ENCODE peak calls at places on chromosomes 11 and 22, in six cellular contexts. O is heart left ventricle, N is GM23248, T is sigmoid colon, J is endothelial cell of umbilical vein, Z is breast epithelium. S is an unnamed sample.

GRCh38 chr11:60880635-60881282 is 13.4 kb downstream of the ZP1 start:
- DNase-seq in Z (no peak), T (no peak), J (no peak), N (no peak), O (no peak), S (no peak)

GRCh38 chr22:39092111-39092867 is 4.8 kb upstream of the APOBEC3H start:
- DNase-seq in O (no peak), J (no peak), T (no peak), N (no peak), Z (no peak), S (no peak)

GRCh38 chr11:127445476-127445875 is 444.9 kb upstream of the KIRREL3 start:
- DNase-seq in O (no peak), N (no peak), Z (no peak), J (no peak), T (no peak), S (no peak)

GRCh38 chr22:43435851-43436535 is 24.2 kb downstream of the MPPED1 start:
- DNase-seq in O (no peak), T (no peak), Z (peak; percentile 25), J (no peak), N (no peak), S (no peak)

GRCh38 chr11:111422494-111423249 is 43.6 kb upstream of the POU2AF1 start:
- DNase-seq in O (peak; percentile 32), N (peak; percentile 62), T (peak; percentile 76), J (no peak), Z (no peak), S (no peak)

GRCh38 chr11:116454020-116454645 is 318.7 kb downstream of the BUD13 start:
- DNase-seq in N (peak; percentile 68), J (peak; percentile 65), O (peak; percentile 28), Z (peak; percentile 19), T (peak; percentile 75), S (no peak)

GRCh38 chr11:10450451-10451398 is 4.3 kb upstream of the AMPD3 start:
- DNase-seq in T (no peak), Z (peak; percentile 33), O (no peak), J (no peak), N (peak; percentile 45), S (no peak)

GRCh38 chr22:37609240-37610152 is 862 bp downstream of the GGA1 start:
- DNase-seq in O (no peak), Z (no peak), N (peak; percentile 67), J (no peak), T (no peak), S (no peak)

GRCh38 chr22:27851974-27852713 is 50.6 kb upstream of the MN1 start:
- DNase-seq in N (peak; percentile 37), Z (no peak), J (no peak), T (peak; percentile 34), O (no peak), S (no peak)

GRCh38 chr11:112656772-112657428 is 304.3 kb upstream of the NCAM1 start:
- DNase-seq in O (no peak), N (peak; percentile 93), J (no peak), Z (no peak), T (no peak), S (no peak)

GRCh38 chr11:34558673-34559072 is 45.1 kb upstream of the ELF5 start:
- DNase-seq in J (no peak), T (no peak), N (peak; percentile 4), Z (peak; percentile 58), O (no peak), S (no peak)

GRCh38 chr11:92791886-92792285 is 177.6 kb upstream of the MTNR1B start:
- DNase-seq in Z (no peak), T (no peak), J (no peak), N (no peak), O (no peak), S (no peak)

GRCh38 chr11:26021026-26021425 is 310.9 kb upstream of the ANO3 start:
- DNase-seq in J (no peak), T (no peak), N (no peak), O (no peak), Z (no peak), S (no peak)

GRCh38 chr11:45468265-45468856 is 182.2 kb upstream of the SYT13 start:
- DNase-seq in O (no peak), N (no peak), T (no peak), J (peak; percentile 6), Z (no peak), S (no peak)

GRCh38 chr22:49763696-49764095 is 64.0 kb downstream of the BRD1 start:
- DNase-seq in O (no peak), J (no peak), T (peak; percentile 50), Z (no peak), N (no peak), S (no peak)

GRCh38 chr11:127063191-127063590 is 62.6 kb upstream of the KIRREL3 start:
- DNase-seq in Z (no peak), T (no peak), N (peak; percentile 71), J (no peak), O (no peak), S (no peak)

GRCh38 chr11:114348200-114349191 is 51.8 kb downstream of the C11orf71 start:
- DNase-seq in N (peak; percentile 74), O (peak; percentile 25), T (no peak), J (peak; percentile 75), Z (no peak), S (no peak)

GRCh38 chr11:111469200-111469599 is 43.0 kb downstream of the BTG4 start:
- DNase-seq in Z (no peak), N (peak; percentile 14), O (no peak), T (no peak), J (no peak), S (no peak)

GRCh38 chr11:86787018-86787417 is 13.3 kb upstream of the PRSS23 start:
- DNase-seq in Z (no peak), O (no peak), N (no peak), T (no peak), J (no peak), S (no peak)

GRCh38 chr22:25360891-25361645 is 141.6 kb downstream of the CRYBB2 start:
- DNase-seq in N (no peak), Z (no peak), J (no peak), O (no peak), T (peak; percentile 45), S (no peak)

GRCh38 chr11:128291835-128292234 is 295.5 kb downstream of the ETS1 start:
- DNase-seq in N (no peak), Z (no peak), O (no peak), J (no peak), T (no peak), S (no peak)

GRCh38 chr22:45785458-45785857 is 113.8 kb downstream of the ATXN10 start:
- DNase-seq in O (no peak), Z (no peak), T (no peak), N (peak; percentile 54), J (no peak), S (no peak)

GRCh38 chr22:47627561-47628253 is 865.3 kb downstream of the TBC1D22A start:
- DNase-seq in J (no peak), N (no peak), Z (no peak), T (no peak), O (no peak), S (no peak)

GRCh38 chr11:134332189-134332631 is 422 bp downstream of the GLB1L2 start:
- DNase-seq in O (no peak), T (peak; percentile 74), Z (no peak), J (no peak), N (no peak), S (no peak)

GRCh38 chr11:66280428-66280827 is 2.5 kb downstream of the CNIH2 start:
- DNase-seq in J (no peak), N (no peak), T (no peak), Z (no peak), O (no peak), S (no peak)

GRCh38 chr11:65944191-65944590 is 1.1 kb upstream of the TSGA10IP start:
- DNase-seq in J (no peak), T (no peak), Z (no peak), O (no peak), N (no peak), S (no peak)

GRCh38 chr22:45502215-45503070 is at the start of gene FBLN1:
- DNase-seq in J (no peak), O (peak; percentile 55), Z (no peak), T (no peak), N (peak; percentile 69), S (no peak)

GRCh38 chr11:75236062-75236461 is 4.5 kb upstream of the TPBGL start:
- DNase-seq in T (no peak), Z (no peak), J (no peak), N (no peak), O (no peak), S (no peak)

GRCh38 chr11:75597636-75598035 is 35.6 kb downstream of the SERPINH1 start:
- DNase-seq in T (no peak), Z (no peak), O (no peak), N (peak; percentile 36), J (peak; percentile 41), S (no peak)

DNA sequence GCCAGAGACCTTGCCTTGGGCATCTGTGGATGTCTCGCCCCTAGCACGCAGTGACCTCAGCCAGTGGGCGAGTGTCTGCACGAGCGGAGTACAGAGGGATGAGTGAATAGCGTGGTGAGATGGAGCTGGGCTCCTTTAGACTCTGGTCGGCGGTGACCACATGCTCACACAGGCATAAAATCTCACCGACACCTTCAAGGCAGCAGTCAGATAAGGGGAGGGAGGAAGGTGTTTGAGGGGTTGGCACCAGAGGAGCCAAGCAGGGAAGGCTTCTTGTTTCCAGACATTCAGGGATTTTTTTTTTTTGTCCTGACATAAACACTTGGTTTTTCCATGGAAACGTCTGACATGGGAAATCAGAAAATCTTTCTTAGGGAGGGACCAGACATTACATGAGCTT is 35.8 kb downstream of the GRIK4 start:
- DNase-seq in N (peak; percentile 74), Z (no peak), T (no peak), O (no peak), J (no peak), S (no peak)
- H3K27ac ChIP-seq in N (peak overlapping the region; percentile 94), Z (peak overlapping the region; percentile 40), T (peak overlapping the region; percentile 56), O (peak overlapping the region; percentile 82), J (no peak overlapping the region), S (peak overlapping the region; percentile 83)

GRCh38 chr11:1556278-1557167 is 15.5 kb downstream of the DUSP8 start:
- DNase-seq in N (no peak), Z (no peak), O (no peak), J (no peak), T (no peak), S (no peak)
- H3K4me1 ChIP-seq in N (peaks cover 13% of the 10 kb centered on the region), Z (peaks cover 9% of the 10 kb centered on the region), O (peaks cover 37% of the 10 kb centered on the region), J (no peaks in the 10 kb centered on the region), T (no peaks in the 10 kb centered on the region), S (peaks cover 27% of the 10 kb centered on the region)

GRCh38 chr11:63708764-63709163 is 27.5 kb downstream of the RTN3 start:
- DNase-seq in J (peak; percentile 27), N (no peak), O (no peak), Z (no peak), T (no peak), S (no peak)

GRCh38 chr11:63709336-63709735 is 28.0 kb downstream of the RTN3 start:
- DNase-seq in N (peak; percentile 14), Z (no peak), O (no peak), J (peak; percentile 62), T (no peak), S (no peak)

GRCh38 chr11:63711838-63712237 is 30.5 kb downstream of the RTN3 start:
- DNase-seq in N (no peak), O (no peak), J (no peak), Z (no peak), T (no peak), S (no peak)

GRCh38 chr11:63713776-63714175 is 32.5 kb downstream of the RTN3 start:
- DNase-seq in O (no peak), T (no peak), J (no peak), Z (no peak), N (no peak), S (no peak)

GRCh38 chr11:63710476-63711217 is 29.3 kb downstream of the RTN3 start:
- DNase-seq in N (peak; percentile 84), J (peak; percentile 68), O (no peak), T (no peak), Z (no peak), S (no peak)
- H3K4me3 ChIP-seq in N (no peak overlapping the region), J (no peak overlapping the region), O (no peak overlapping the region), T (no peak overlapping the region), Z (no peak overlapping the region), S (no peak overlapping the region)

GRCh38 chr11:48041877-48042698 is 61.7 kb downstream of the PTPRJ start:
- DNase-seq in J (no peak), O (no peak), Z (no peak), T (no peak), N (no peak), S (no peak)
- H3K27ac ChIP-seq in J (no peak overlapping the region), O (no peak overlapping the region), Z (no peak overlapping the region), T (no peak overlapping the region), N (no peak overlapping the region), S (no peak overlapping the region)